ENCODE peak calls at places on chromosomes 4 and X, in four cellular contexts. C is SK-N-SH, Z is A549, W is IMR-90. Y is an unnamed sample.
A peak's percentile ranks its signal among the peaks of the same experiment; 100 is the strongest.

GRCh38 chrX:49309401-49309981 is 6.0 kb downstream of the GAGE10 start:
- DNase-seq in C (no peak), Z (no peak), W (peak; percentile 22), Y (no peak)

GRCh38 chrX:13369541-13370140 is 49.8 kb upstream of the ATXN3L start:
- DNase-seq in C (no peak), Z (no peak), W (no peak), Y (no peak)

GRCh38 chr4:87051121-87051713 is 116.4 kb downstream of the AFF1 start:
- DNase-seq in C (no peak), Z (no peak), W (peak; percentile 56), Y (no peak)

GRCh38 chrX:120759685-120760084 is 116.0 kb downstream of the CT47B1 start:
- DNase-seq in C (no peak), Z (no peak), W (no peak), Y (no peak)

GRCh38 chr4:82525287-82525898 is 36.4 kb downstream of the TMEM150C start:
- DNase-seq in C (no peak), Z (no peak), W (no peak), Y (no peak)

GRCh38 chr4:184168406-184169019 is 49.2 kb downstream of the ENPP6 start:
- DNase-seq in C (peak; percentile 93), Z (peak; percentile 56), W (peak; percentile 47), Y (peak; percentile 79)

GRCh38 chr4:12889054-12889453 is 595.1 kb downstream of the RAB28 start:
- DNase-seq in C (no peak), Z (peak; percentile 0), W (no peak), Y (no peak)

GRCh38 chrX:104670051-104670450 is 104.1 kb downstream of the IL1RAPL2 start:
- DNase-seq in C (no peak), Z (no peak), W (no peak), Y (no peak)

GRCh38 chrX:37993857-37994619 is 12.3 kb upstream of the SYTL5 start:
- DNase-seq in C (no peak), Z (peak; percentile 13), W (no peak), Y (no peak)

GRCh38 chr4:3213101-3213416 is 35.9 kb upstream of the MSANTD1 start:
- DNase-seq in C (no peak), Z (no peak), W (no peak), Y (no peak)

GRCh38 chr4:2364654-2365053 is 53.8 kb downstream of the ZFYVE28 start:
- DNase-seq in C (no peak), Z (no peak), W (no peak), Y (peak; percentile 95)

GRCh38 chr4:40124690-40125089 is 68.0 kb downstream of the N4BP2 start:
- DNase-seq in C (no peak), Z (no peak), W (no peak), Y (no peak)

GRCh38 chrX:120090208-120090607 is 12.7 kb upstream of the RHOXF2B start:
- DNase-seq in C (no peak), Z (peak; percentile 2), W (no peak), Y (no peak)

GRCh38 chrX:20500949-20501348 is 234.2 kb upstream of the RPS6KA3 start:
- DNase-seq in C (no peak), Z (no peak), W (no peak), Y (no peak)

GRCh38 chrX:130826249-130826648 is 76.8 kb downstream of the ENOX2 start:
- DNase-seq in C (no peak), Z (no peak), W (no peak), Y (no peak)

GRCh38 chrX:135396109-135396508 is 25.6 kb upstream of the SMIM10L2A start:
- DNase-seq in C (no peak), Z (peak; percentile 5), W (peak; percentile 3), Y (no peak)

GRCh38 chr4:137530176-137530575 is 2.1 kb downstream of the PCDH18 start:
- DNase-seq in C (no peak), Z (no peak), W (peak; percentile 79), Y (no peak)

GRCh38 chr4:17142232-17142711 is 243.8 kb upstream of the LDB2 start:
- DNase-seq in C (no peak), Z (no peak), W (peak; percentile 98), Y (no peak)

GRCh38 chrX:134173541-134174272 is 63.3 kb upstream of the CCDC160 start:
- DNase-seq in C (peak; percentile 22), Z (no peak), W (no peak), Y (no peak)

GRCh38 chr4:106806158-106806797 is 229.8 kb downstream of the DKK2 start:
- DNase-seq in C (no peak), Z (no peak), W (no peak), Y (no peak)

GRCh38 chr4:25065451-25065850 is 34.7 kb upstream of the LGI2 start:
- DNase-seq in C (no peak), Z (no peak), W (no peak), Y (no peak)

GRCh38 chr4:165398570-165398969 is 19.8 kb downstream of the CPE start:
- DNase-seq in C (peak; percentile 59), Z (peak; percentile 44), W (peak; percentile 16), Y (no peak)

GRCh38 chrX:131729295-131729694 is 185.4 kb downstream of the OR13H1 start:
- DNase-seq in C (peak; percentile 63), Z (peak; percentile 46), W (peak; percentile 88), Y (no peak)

GRCh38 chr4:182876006-182876405 is 41.2 kb downstream of the DCTD start:
- DNase-seq in C (no peak), Z (no peak), W (no peak), Y (no peak)

GRCh38 chr4:17448689-17449088 is 63.2 kb downstream of the QDPR start:
- DNase-seq in C (no peak), Z (no peak), W (peak; percentile 72), Y (no peak)

DNA sequence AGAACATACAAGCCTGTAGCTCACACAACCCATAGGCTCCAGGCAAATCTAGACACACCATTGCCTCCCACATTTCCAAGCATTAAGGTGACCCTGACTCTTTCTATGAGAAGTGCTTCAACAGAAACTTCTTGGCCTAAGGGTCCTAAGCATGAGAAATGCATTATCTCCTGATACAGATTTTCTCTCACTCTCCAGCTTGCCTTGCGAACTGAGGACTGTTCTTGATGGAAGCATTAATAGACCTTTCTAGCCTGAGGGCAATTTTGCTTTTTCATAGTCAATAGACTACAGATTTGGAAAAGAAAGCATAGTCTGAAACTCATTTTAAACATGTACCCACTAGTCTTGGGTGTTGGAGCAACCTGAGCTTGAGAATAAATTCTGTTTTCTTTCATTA is 1801.3 kb upstream of the PCDH7 start:
- DNase-seq in C (no peak), Z (no peak), W (no peak), Y (no peak)
- TF ChIP-seq RCOR1 in C (no peak), Z (no peak), W (no peak), Y (no peak)

DNA sequence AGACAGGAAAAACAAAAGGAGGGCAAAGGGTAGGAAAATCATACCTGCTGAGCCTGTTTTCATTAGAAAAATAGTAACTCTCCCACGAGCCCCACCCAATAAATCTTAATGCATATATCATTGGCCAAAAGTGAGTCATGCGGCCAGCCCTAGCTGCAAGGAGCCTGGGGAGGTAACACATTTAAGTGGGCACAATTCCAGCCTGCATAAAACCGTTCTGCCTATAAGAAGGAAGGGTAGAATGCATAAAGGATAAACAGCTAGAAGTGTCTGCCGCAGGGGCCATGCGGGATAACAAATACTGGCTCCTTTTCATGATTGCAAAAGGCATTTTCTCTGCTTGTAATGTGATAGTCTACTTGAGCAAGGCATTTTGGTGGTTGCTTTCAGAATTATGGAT is 37.1 kb downstream of the EFHC2 start:
- DNase-seq in C (no peak), Z (peak; percentile 9), W (peak; percentile 20), Y (no peak)
- TF ChIP-seq RCOR1 in C (no peak), Z (no peak), W (no peak), Y (no peak)

GRCh38 chr4:151287409-151287808 is 10.4 kb downstream of the PRSS48 start:
- DNase-seq in C (no peak), Z (no peak), W (no peak), Y (no peak)

DNA sequence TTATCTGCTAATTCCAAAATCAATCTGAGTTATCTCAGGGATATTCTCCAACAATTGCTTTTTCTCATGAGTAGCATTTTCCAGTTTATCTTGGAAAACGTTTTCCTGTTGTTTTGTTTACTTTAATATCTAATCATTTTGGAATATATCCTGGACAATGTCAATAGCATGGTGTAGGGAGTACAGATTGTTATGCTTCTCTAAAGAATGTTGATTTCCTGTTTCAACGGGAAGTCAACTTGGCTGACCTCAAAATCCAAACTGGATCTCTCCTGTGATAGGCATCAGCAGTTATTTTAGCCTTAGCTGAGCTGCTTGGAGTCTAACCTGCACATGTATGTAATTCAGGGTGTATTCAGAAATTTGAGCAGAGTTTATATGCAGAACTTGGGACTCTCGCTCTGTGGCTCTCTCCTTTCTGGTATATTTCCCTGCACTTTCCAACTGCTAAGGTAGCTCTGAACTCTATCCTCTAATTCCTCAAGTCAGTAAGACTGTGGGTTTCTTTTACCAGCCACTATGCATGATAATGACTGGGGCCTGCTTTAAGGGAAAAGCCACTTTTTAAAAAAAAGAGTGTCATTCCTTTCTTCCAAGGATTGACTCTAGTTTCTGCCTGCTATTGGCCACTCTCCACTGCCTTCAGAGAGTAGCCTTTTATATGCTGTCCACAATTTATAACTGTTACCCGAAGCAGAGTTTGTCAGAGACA is 7.7 kb downstream of the PRSS48 start:
- DNase-seq in C (no peak), Z (no peak), W (no peak), Y (no peak)
- TF ChIP-seq RCOR1 in C (no peak), Z (no peak), W (no peak), Y (no peak)

GRCh38 chr4:75549019-75549418 is 6.8 kb upstream of the ODAPH start:
- DNase-seq in C (no peak), Z (no peak), W (no peak), Y (no peak)
- TF ChIP-seq RCOR1 in C (no peak), Z (no peak), W (no peak), Y (no peak)

GRCh38 chrX:67544871-67545771 is 1.3 kb downstream of the AR start:
- DNase-seq in C (peak; percentile 15), Z (peak; percentile 24), W (peak; percentile 22), Y (no peak)

GRCh38 chrX:67546496-67547423 is 2.9 kb downstream of the AR start:
- DNase-seq in C (peak; percentile 18), Z (no peak), W (no peak), Y (no peak)

GRCh38 chrX:67545772-67546495 is 2.1 kb downstream of the AR start:
- DNase-seq in C (peak; percentile 25), Z (peak; percentile 18), W (no peak), Y (no peak)

GRCh38 chrX:67543818-67544217 is at the start of gene AR:
- DNase-seq in C (peak; percentile 5), Z (peak; percentile 74), W (peak; percentile 28), Y (no peak)

DNA sequence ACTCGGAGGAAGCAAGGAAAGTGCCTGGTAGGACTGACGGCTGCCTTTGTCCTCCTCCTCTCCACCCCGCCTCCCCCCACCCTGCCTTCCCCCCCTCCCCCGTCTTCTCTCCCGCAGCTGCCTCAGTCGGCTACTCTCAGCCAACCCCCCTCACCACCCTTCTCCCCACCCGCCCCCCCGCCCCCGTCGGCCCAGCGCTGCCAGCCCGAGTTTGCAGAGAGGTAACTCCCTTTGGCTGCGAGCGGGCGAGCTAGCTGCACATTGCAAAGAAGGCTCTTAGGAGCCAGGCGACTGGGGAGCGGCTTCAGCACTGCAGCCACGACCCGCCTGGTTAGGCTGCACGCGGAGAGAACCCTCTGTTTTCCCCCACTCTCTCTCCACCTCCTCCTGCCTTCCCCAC is 460 bp downstream of the AR start:
- DNase-seq in C (peak; percentile 11), Z (peak; percentile 18), W (no peak), Y (no peak)
- TF ChIP-seq RCOR1 in C (no peak), Z (no peak), W (no peak), Y (no peak)

GRCh38 chrX:71178908-71179307 is 34.3 kb downstream of the NLGN3 start:
- DNase-seq in C (peak; percentile 65), Z (peak; percentile 76), W (peak; percentile 69), Y (peak; percentile 81)
- TF ChIP-seq RCOR1 in C (no peak), Z (no peak), W (no peak), Y (no peak)

Y was measured in K562.